ENCODE peak calls at places on chromosomes 7 and 10, in nine cellular contexts. M is A549, Y is WTC11, G is HepG2, J is H1, L is HCT116, U is SK-N-SH, V is NB4, Q is GM12878. T is an unnamed sample.

GRCh38 chr10:62815373-62816111 is 624 bp downstream of the EGR2 start:
- DNase-seq in Y (no peak), G (no peak), U (peak), V (peak), J (no peak), L (no peak), M (no peak), Q (no peak), T (peak)

GRCh38 chr7:133562617-133563016 is 309.7 kb downstream of the EXOC4 start:
- DNase-seq in U (no peak), Y (no peak), M (no peak), G (no peak), V (no peak), Q (no peak), J (no peak), L (no peak), T (no peak)

GRCh38 chr10:19628767-19629443 is 187.3 kb upstream of the PLXDC2 start:
- DNase-seq in L (no peak), J (no peak), Q (no peak), M (no peak), V (no peak), U (no peak), G (no peak), Y (no peak), T (no peak)

GRCh38 chr10:72340510-72340895 is 14.2 kb downstream of the DNAJB12 start:
- DNase-seq in L (no peak), G (no peak), U (peak), M (peak), Y (peak), J (no peak), Q (no peak), V (peak), T (peak)

GRCh38 chr7:155459867-155460461 is 2.0 kb downstream of the EN2 start:
- DNase-seq in Y (no peak), M (no peak), Q (no peak), L (no peak), U (no peak), V (no peak), J (no peak), G (no peak), T (no peak)

GRCh38 chr7:84913731-84914130 is 273.1 kb downstream of the SEMA3D start:
- DNase-seq in M (no peak), L (no peak), U (no peak), G (no peak), Q (no peak), J (no peak), V (no peak), Y (no peak), T (no peak)

GRCh38 chr10:101273330-101273729 is 44.1 kb upstream of the LBX1 start:
- DNase-seq in M (no peak), J (no peak), U (no peak), L (no peak), V (no peak), Y (no peak), Q (no peak), G (no peak), T (no peak)

GRCh38 chr7:100413286-100413685 is 15.2 kb downstream of the ZCWPW1 start:
- DNase-seq in Y (no peak), Q (no peak), L (no peak), V (peak), J (no peak), M (no peak), U (no peak), G (no peak), T (no peak)

GRCh38 chr7:79293655-79294142 is 159.8 kb downstream of the MAGI2 start:
- DNase-seq in G (peak), Y (no peak), M (peak), V (no peak), Q (no peak), U (no peak), L (no peak), J (no peak), T (no peak)

GRCh38 chr7:21028186-21028989 is 241.7 kb upstream of the SP8 start:
- DNase-seq in U (no peak), Y (peak), L (no peak), M (no peak), V (peak), G (no peak), J (no peak), Q (no peak), T (no peak)

DNA sequence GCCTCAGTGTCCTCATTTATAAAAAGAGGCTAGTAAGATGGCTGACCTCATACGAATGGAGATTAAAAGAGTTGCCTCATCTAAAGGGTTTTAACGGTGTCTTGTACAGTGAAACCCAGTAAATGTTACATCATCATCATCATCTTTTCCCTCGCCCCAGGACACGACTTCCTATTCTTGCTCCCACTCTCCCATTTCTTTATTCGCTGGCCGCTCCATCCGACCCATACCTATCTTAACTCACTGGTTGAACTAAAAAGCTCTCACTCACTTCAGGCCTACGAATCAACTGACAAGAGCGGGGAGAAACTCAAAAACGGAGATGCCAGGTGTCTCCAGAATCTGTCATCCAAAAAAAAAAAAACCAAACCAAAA is 502 bp downstream of the FRA10AC1 start:
- DNase-seq in J (no peak), U (peak), L (no peak), M (no peak), V (peak), G (peak), Y (no peak), Q (no peak), T (no peak)
- TF ChIP-seq MAX in J (no peak), U (no peak), L (no peak), M (no peak), V (no peak), G (no peak), Y (no peak), Q (no peak), T (no peak)

GRCh38 chr7:1314021-1314907 is 81.6 kb downstream of the UNCX start:
- DNase-seq in Q (no peak), L (no peak), J (no peak), G (no peak), U (peak), V (no peak), M (no peak), Y (no peak), T (no peak)

GRCh38 chr7:1313591-1313990 is 80.9 kb downstream of the UNCX start:
- DNase-seq in Y (no peak), G (no peak), M (no peak), L (no peak), Q (no peak), J (no peak), U (peak), V (no peak), T (no peak)

GRCh38 chr7:1310936-1311335 is 78.3 kb downstream of the UNCX start:
- DNase-seq in Q (no peak), U (peak), V (no peak), L (no peak), J (no peak), G (no peak), M (no peak), Y (no peak), T (no peak)

GRCh38 chr7:1311406-1312097 is 78.9 kb downstream of the UNCX start:
- DNase-seq in V (no peak), U (peak), Q (no peak), Y (no peak), M (no peak), G (no peak), J (no peak), L (no peak), T (no peak)

GRCh38 chr7:1312098-1313070 is 79.7 kb downstream of the UNCX start:
- DNase-seq in G (no peak), U (no peak), L (no peak), Y (no peak), M (no peak), J (no peak), V (no peak), Q (no peak), T (no peak)
- TF ChIP-seq MAX in G (no peak), U (no peak), L (no peak), Y (no peak), M (no peak), J (no peak), V (peak), Q (no peak), T (no peak)

GRCh38 chr7:117385340-117386124 is 41.8 kb downstream of the ASZ1 start:
- DNase-seq in G (no peak), U (peak), L (peak), Y (no peak), M (no peak), V (peak), J (no peak), Q (no peak), T (peak)
- TF ChIP-seq MAX in G (no peak), U (no peak), L (no peak), Y (no peak), M (no peak), V (no peak), J (no peak), Q (no peak), T (no peak)

GRCh38 chr10:128859738-128860386 is 607.2 kb upstream of the MGMT start:
- DNase-seq in G (peak), Q (no peak), U (peak), J (no peak), M (peak), V (peak), Y (peak), L (peak), T (no peak)
- TF ChIP-seq MAX in G (no peak), Q (no peak), U (no peak), J (no peak), M (no peak), V (no peak), Y (no peak), L (no peak), T (no peak)

GRCh38 chr10:57696641-57697040 is 571.1 kb downstream of the IPMK start:
- DNase-seq in V (no peak), J (no peak), L (no peak), M (peak), G (peak), Q (no peak), U (no peak), Y (no peak), T (no peak)
- TF ChIP-seq MAX in V (no peak), J (no peak), L (no peak), M (no peak), G (no peak), Q (no peak), U (no peak), Y (no peak), T (no peak)

GRCh38 chr10:93148476-93148875 is 74.8 kb downstream of the CYP26A1 start:
- DNase-seq in L (no peak), Q (no peak), J (no peak), U (no peak), G (no peak), Y (no peak), V (no peak), M (no peak), T (no peak)
- TF ChIP-seq MAX in L (no peak), Q (no peak), J (no peak), U (no peak), G (no peak), Y (no peak), V (no peak), M (no peak), T (no peak)

DNA sequence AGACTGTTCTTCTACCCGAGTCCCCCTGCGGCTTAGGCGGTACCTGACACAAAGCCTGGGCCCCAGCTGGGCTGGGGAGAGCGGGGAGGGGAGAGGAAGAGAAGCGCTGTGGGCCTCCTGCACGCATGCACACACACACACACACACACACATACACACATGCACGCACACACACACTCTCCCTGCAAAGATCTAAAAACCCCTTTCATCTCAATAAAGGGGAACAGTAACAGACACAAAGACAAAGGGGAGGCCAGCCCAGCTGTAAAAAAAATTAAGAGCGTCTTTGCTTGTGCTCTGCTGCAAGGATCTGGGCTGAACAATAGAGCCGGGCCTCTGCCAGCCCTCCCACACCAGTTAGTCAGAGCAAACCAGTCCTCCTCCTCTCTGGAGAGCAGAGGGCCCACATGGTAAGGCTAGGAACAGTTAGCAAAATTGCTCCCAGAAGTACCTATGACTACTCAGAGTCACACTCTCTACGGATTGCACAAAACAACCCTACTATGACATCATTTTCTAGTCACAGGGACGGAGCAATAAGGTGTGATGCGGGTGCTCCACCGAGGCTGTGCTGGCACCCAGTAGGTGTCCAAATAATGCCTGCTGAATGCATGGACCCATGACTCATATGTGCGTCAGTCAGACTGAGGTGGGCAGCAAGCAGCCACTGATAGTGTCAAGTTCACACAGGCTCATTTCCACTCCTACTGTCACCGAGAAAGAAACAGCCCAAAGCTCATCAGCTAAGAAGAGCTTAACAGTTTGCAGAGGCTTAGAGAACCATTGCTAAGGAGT is 9.2 kb downstream of the ITPRIP start:
- DNase-seq in J (no peak), Y (no peak), U (no peak), L (peak), V (peak), M (peak), G (peak), Q (no peak), T (peak)
- TF ChIP-seq MAX in J (no peak), Y (no peak), U (peak), L (no peak), V (no peak), M (peak), G (peak), Q (no peak), T (no peak)

DNA sequence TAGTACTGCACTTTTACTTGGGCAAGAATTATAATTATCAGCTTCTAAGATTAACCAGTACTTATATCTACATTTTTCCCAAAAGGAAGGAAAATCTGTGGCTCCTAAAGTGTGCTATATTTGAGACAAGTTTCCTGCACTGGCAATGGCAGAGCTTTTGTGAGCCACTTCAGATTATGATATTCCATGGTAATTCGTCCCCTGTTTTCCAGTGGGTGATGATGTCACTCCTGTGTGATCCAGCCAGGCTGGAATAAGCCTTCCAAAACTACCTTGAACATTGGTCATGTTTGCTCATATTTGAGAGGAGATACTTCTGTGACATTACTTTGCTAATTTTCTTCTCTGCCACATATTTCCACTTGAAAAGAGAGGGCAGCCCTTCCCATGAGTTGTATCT is 302.1 kb downstream of the MDFIC start:
- DNase-seq in J (no peak), G (no peak), Y (no peak), Q (no peak), M (no peak), U (no peak), V (no peak), L (no peak), T (no peak)
- TF ChIP-seq MAX in J (no peak), G (no peak), Y (no peak), Q (no peak), M (no peak), U (no peak), V (no peak), L (no peak), T (no peak)

GRCh38 chr7:99004216-99004615 is 125.9 kb downstream of the TRRAP start:
- DNase-seq in Q (no peak), Y (no peak), U (no peak), L (no peak), V (no peak), G (no peak), J (no peak), M (no peak), T (no peak)
- TF ChIP-seq MAX in Q (no peak), Y (no peak), U (no peak), L (no peak), V (no peak), G (no peak), J (no peak), M (no peak), T (no peak)